ENCODE peak calls at places on chromosomes 3 and 15, in ten cellular contexts. M, N, C, S, K, T, D, X, W and A are unnamed samples.

GRCh38 chr15:40650479-40650878 is 44.5 kb upstream of the RAD51 start:
- DNase-seq in N (no peak), X (no peak), M (no peak), K (no peak), T (no peak), D (no peak), S (no peak), C (no peak), W (no peak), A (no peak)

GRCh38 chr15:44181410-44181809 is 13.7 kb downstream of the FRMD5 start:
- DNase-seq in M (no peak), S (no peak), X (no peak), C (no peak), T (no peak), D (no peak), N (no peak), W (no peak), K (no peak), A (no peak)

GRCh38 chr15:83871808-83872559 is 218.1 kb downstream of the ADAMTSL3 start:
- DNase-seq in X (no peak), M (no peak), W (no peak), K (no peak), C (no peak), S (peak; percentile 86), N (no peak), T (no peak), D (no peak), A (peak; percentile 63)

GRCh38 chr15:54212635-54213034 is 234.4 kb downstream of the UNC13C start:
- DNase-seq in W (no peak), C (no peak), N (no peak), K (no peak), T (no peak), M (no peak), D (no peak), S (no peak), X (no peak), A (no peak)

GRCh38 chr15:31065824-31066223 is 35.7 kb downstream of the TRPM1 start:
- DNase-seq in W (no peak), K (no peak), T (no peak), M (no peak), N (no peak), X (no peak), C (no peak), S (no peak), D (no peak), A (peak; percentile 80)

GRCh38 chr15:66673410-66674322 is 28.4 kb upstream of the SMAD6 start:
- DNase-seq in S (peak; percentile 51), M (peak; percentile 48), C (no peak), T (peak; percentile 29), W (peak; percentile 37), D (peak; percentile 89), X (peak; percentile 60), N (no peak), K (no peak), A (peak; percentile 73)

GRCh38 chr3:140358696-140359095 is 319.2 kb upstream of the TRIM42 start:
- DNase-seq in K (no peak), S (no peak), N (no peak), C (no peak), X (no peak), M (no peak), T (no peak), W (no peak), D (no peak), A (no peak)

GRCh38 chr15:94239474-94239873 is 8.1 kb downstream of the MCTP2 start:
- DNase-seq in X (no peak), N (no peak), D (no peak), C (no peak), M (no peak), W (no peak), K (no peak), S (no peak), T (no peak), A (peak; percentile 83)

GRCh38 chr15:95840004-95840403 is 490.5 kb upstream of the NR2F2 start:
- DNase-seq in X (no peak), T (peak; percentile 59), W (no peak), M (no peak), D (no peak), K (no peak), C (peak; percentile 80), S (peak; percentile 87), N (peak; percentile 86), A (no peak)

GRCh38 chr3:138348107-138348949 is at the start of gene MRAS:
- DNase-seq in X (peak; percentile 57), D (peak; percentile 93), T (peak; percentile 83), K (peak; percentile 91), S (peak; percentile 80), N (peak; percentile 90), W (peak; percentile 79), M (no peak), C (peak; percentile 75), A (peak; percentile 46)

GRCh38 chr3:124770341-124771082 is 40.3 kb downstream of the UMPS start:
- DNase-seq in T (peak; percentile 77), N (no peak), M (no peak), X (no peak), D (peak; percentile 45), K (peak; percentile 85), C (no peak), S (no peak), W (no peak), A (no peak)

GRCh38 chr3:124768812-124769211 is 38.6 kb downstream of the UMPS start:
- DNase-seq in M (no peak), X (no peak), S (no peak), K (peak; percentile 40), C (no peak), N (no peak), W (no peak), T (no peak), D (peak; percentile 26), A (peak; percentile 65)

GRCh38 chr3:124769462-124769861 is 39.2 kb downstream of the UMPS start:
- DNase-seq in C (no peak), W (no peak), K (no peak), N (no peak), D (no peak), X (no peak), M (no peak), S (no peak), T (no peak), A (no peak)

GRCh38 chr3:124772081-124772831 is 42.0 kb downstream of the UMPS start:
- DNase-seq in N (no peak), D (no peak), S (peak; percentile 74), W (no peak), X (no peak), M (no peak), T (no peak), K (peak; percentile 83), C (no peak), A (no peak)

DNA sequence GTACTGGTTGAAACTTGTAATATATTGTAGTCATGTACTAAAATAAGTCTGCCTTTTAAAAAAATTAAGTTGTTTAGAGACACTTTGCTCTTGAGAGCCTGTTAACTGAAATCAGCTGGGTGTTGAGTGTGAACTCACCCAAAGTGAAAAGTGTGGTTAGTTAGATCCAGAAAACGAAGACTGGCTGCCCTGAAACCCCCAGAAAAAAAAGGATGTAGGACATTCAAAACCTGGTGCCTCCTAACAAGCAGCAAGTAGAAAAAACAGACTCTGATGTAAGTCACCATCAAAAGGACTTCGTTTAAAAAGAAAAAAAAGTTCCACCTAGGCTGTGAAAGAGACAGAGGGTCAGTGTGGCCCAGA is 40.8 kb downstream of the UMPS start:
- DNase-seq in X (no peak), S (no peak), K (no peak), N (no peak), T (no peak), M (no peak), C (no peak), D (no peak), W (no peak), A (no peak)
- H3K27ac ChIP-seq in X (no peak overlapping the region), S (no peak overlapping the region), K (peak overlapping the region; percentile 98), N (peak overlapping the region; percentile 58), T (peak overlapping the region; percentile 84), M (no peak overlapping the region), C (no peak overlapping the region), D (peak overlapping the region; percentile 56), W (no peak overlapping the region), A (peak overlapping the region; percentile 55)

DNA sequence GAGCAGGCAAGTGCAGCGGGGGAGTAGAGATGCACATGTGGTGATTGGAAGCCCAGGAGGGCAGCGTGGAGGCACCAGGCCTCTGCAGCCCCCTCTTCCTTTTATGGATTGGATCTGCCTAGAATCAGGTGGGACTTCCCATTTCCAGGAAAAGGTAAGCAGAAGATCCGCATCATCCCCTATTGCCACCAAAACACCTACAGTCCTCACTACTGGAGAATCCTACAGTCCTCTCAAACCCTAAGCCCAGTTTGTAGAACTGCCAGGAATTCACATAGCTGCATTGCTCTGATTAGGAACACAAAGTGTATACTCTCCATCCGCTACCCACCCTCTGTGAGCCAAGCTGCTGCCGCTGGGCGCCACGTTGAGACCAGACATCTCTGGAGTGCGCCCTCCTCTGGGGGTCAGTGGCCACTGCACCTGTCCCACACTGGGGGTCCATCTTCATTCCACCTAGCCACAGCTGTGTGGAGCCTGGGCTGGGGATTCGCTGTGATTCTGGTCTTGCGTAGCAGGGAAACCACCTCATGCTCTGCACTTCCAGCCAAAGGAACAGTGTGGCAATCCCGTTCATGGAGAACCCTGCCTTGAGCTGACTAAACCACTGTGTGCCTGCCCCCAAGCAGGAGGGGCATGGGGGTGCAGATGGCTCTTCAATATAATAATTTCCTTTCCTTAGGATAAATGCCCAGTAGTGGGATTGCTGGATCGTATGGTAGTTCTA is 88.9 kb upstream of the PTX3 start:
- DNase-seq in M (no peak), T (no peak), W (no peak), C (no peak), S (no peak), X (no peak), D (peak; percentile 47), K (no peak), N (no peak), A (no peak)
- TF ChIP-seq CTCF in M (no peak), T (no peak), W (no peak), C (no peak), S (peak; percentile 10), X (peak; percentile 65), D (peak; percentile 63), K (peak; percentile 42), N (no peak), A (peak; percentile 22)

DNA sequence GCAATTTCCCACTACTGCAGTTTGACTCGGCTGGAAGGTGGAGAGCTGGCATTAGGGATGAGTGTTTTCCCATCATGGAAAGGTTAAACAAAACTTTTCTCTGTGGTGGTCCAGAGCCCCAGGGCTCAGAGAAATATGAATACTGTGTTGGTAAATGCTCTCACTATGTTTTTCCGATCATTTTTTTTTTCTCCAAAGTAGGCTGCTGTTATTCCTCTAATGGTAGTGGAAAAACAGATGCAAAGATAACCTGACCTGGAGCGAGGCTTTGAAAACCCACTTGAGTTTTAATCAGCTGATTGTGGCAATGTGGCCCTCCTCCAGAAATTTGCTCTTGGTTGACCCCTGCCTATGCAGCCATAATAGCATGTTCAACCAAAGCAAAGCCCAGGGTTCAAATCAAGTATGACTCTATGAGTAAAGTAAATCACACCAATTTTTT is 320.8 kb upstream of the CTNNB1 start:
- DNase-seq in W (no peak), D (no peak), C (no peak), K (no peak), N (no peak), X (no peak), M (no peak), S (no peak), T (no peak), A (no peak)
- H3K27ac ChIP-seq in W (peak overlapping the region; percentile 81), D (no peak overlapping the region), C (no peak overlapping the region), K (no peak overlapping the region), N (peak overlapping the region; percentile 36), X (no peak overlapping the region), M (no peak overlapping the region), S (no peak overlapping the region), T (peak overlapping the region; percentile 89), A (peak overlapping the region; percentile 93)

DNA sequence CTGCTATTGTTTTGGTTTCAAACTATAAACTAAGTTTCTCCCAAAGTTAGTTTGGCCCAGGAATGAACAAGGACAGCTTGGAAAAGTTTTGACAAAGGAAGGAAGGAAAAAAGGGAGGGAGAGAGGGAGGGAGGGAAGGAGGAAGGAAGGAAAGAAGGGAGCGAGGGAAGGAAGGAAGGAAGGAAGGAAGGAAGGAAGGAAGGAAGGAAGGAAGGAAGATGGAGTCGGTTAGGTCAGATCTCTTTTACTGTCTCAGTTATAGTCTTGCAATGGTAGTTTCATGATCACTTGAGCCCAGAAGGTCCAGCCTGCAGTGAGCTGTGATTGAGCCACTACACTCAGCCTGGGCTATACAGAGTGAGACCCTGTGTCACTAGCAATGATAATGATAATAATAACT is 12.3 kb upstream of the UBXN7 start:
- DNase-seq in C (no peak), M (no peak), N (no peak), S (no peak), K (no peak), W (no peak), D (no peak), T (no peak), X (no peak), A (no peak)
- TF ChIP-seq CTCF in C (no peak), M (no peak), N (no peak), S (no peak), K (no peak), W (no peak), D (no peak), T (no peak), X (no peak), A (no peak)